ENCODE peak calls at places on chromosomes 12 and 14, in six cellular contexts. I is psoas muscle; B is stimulated activated CD4-positive, alpha-beta T cell treated with anti-CD3 and anti-CD28 coated beads, Interleukin-4, amount 100 ng/mL, for 1 hour; V is activated T-cell treated with anti-CD3 and anti-CD28 coated beads for 48 hours; A is cerebellar cortex; E is stimulated activated naive CD4-positive, alpha-beta T cell. Y is an unnamed sample.

GRCh38 chr12:69657376-69658137 is 41.5 kb downstream of the BEST3 start:
- DNase-seq in I (peak), B (no peak), V (no peak), A (no peak), E (no peak), Y (no peak)

GRCh38 chr12:18074001-18074400 is 16.0 kb downstream of the RERGL start:
- DNase-seq in I (no peak), B (no peak), V (no peak), A (no peak), E (no peak), Y (no peak)

GRCh38 chr14:71539660-71540285 is 392.5 kb upstream of the RGS6 start:
- DNase-seq in I (no peak), B (no peak), V (no peak), A (peak), E (no peak), Y (no peak)

GRCh38 chr14:61178226-61179060 is 102.7 kb downstream of the TMEM30B start:
- DNase-seq in I (peak), B (peak), V (peak), A (no peak), E (peak), Y (no peak)

GRCh38 chr12:29559194-29559593 is 61.7 kb upstream of the OVCH1 start:
- DNase-seq in I (no peak), B (no peak), V (no peak), A (no peak), E (no peak), Y (peak)

GRCh38 chr12:32047846-32048245 is 58.8 kb upstream of the BICD1 start:
- DNase-seq in I (no peak), B (no peak), V (no peak), A (no peak), E (no peak), Y (no peak)

GRCh38 chr14:51147183-51147582 is 52.3 kb upstream of the TRIM9 start:
- DNase-seq in I (no peak), B (no peak), V (no peak), A (no peak), E (no peak), Y (no peak)

GRCh38 chr14:85535316-85535715 is 5.4 kb downstream of the FLRT2 start:
- DNase-seq in I (no peak), B (no peak), V (no peak), A (no peak), E (no peak), Y (no peak)

GRCh38 chr14:77864580-77864979 is 64.7 kb downstream of the ADCK1 start:
- DNase-seq in I (no peak), B (no peak), V (no peak), A (no peak), E (no peak), Y (no peak)

GRCh38 chr12:108630481-108631207 is 3.0 kb downstream of the SELPLG start:
- DNase-seq in I (no peak), B (no peak), V (no peak), A (no peak), E (peak), Y (peak)

GRCh38 chr12:52926596-52927241 is 21.8 kb upstream of the KRT8 start:
- DNase-seq in I (no peak), B (no peak), V (no peak), A (no peak), E (no peak), Y (no peak)

GRCh38 chr14:71070169-71070568 is 162.9 kb downstream of the PCNX1 start:
- DNase-seq in I (no peak), B (no peak), V (no peak), A (no peak), E (no peak), Y (no peak)

GRCh38 chr14:74905595-74906142 is 17.4 kb downstream of the RPS6KL1 start:
- DNase-seq in I (peak), B (peak), V (peak), A (peak), E (peak), Y (peak)

GRCh38 chr14:51167587-51168219 is 72.3 kb upstream of the TMX1 start:
- DNase-seq in I (no peak), B (no peak), V (no peak), A (no peak), E (no peak), Y (peak)

GRCh38 chr12:53538209-53538689 is 31.0 kb upstream of the NPFF start:
- DNase-seq in I (no peak), B (no peak), V (no peak), A (peak), E (no peak), Y (peak)

GRCh38 chr14:61566537-61567225 is 128.6 kb upstream of the HIF1A start:
- DNase-seq in I (no peak), B (no peak), V (no peak), A (no peak), E (no peak), Y (no peak)

GRCh38 chr14:83425138-83425537 is 1891.5 kb upstream of the SEL1L start:
- DNase-seq in I (no peak), B (no peak), V (no peak), A (no peak), E (no peak), Y (no peak)

GRCh38 chr14:102848830-102849521 is 71.7 kb downstream of the TRAF3 start:
- DNase-seq in I (peak), B (no peak), V (no peak), A (peak), E (no peak), Y (no peak)

GRCh38 chr14:104604461-104605449 is at the start of gene TMEM179:
- DNase-seq in I (no peak), B (no peak), V (peak), A (peak), E (no peak), Y (no peak)

GRCh38 chr12:30739020-30739419 is 15.7 kb downstream of the CAPRIN2 start:
- DNase-seq in I (no peak), B (no peak), V (no peak), A (no peak), E (no peak), Y (no peak)

GRCh38 chr12:14314801-14315200 is 50.7 kb upstream of the ATF7IP start:
- DNase-seq in I (no peak), B (no peak), V (no peak), A (no peak), E (no peak), Y (peak)

GRCh38 chr14:65496178-65496993 is 83.9 kb downstream of the FUT8 start:
- DNase-seq in I (no peak), B (no peak), V (no peak), A (no peak), E (no peak), Y (no peak)

GRCh38 chr14:87888136-87888999 is 104.6 kb downstream of the GALC start:
- DNase-seq in I (peak), B (no peak), V (peak), A (peak), E (no peak), Y (peak)

GRCh38 chr12:48472259-48472658 is at the start of gene ANP32D:
- DNase-seq in I (no peak), B (no peak), V (no peak), A (no peak), E (no peak), Y (no peak)

GRCh38 chr12:47811581-47812484 is 7.9 kb downstream of the HDAC7 start:
- DNase-seq in I (peak), B (no peak), V (no peak), A (no peak), E (no peak), Y (no peak)

GRCh38 chr12:91529829-91530228 is 347.2 kb upstream of the DCN start:
- DNase-seq in I (no peak), B (no peak), V (no peak), A (no peak), E (no peak), Y (no peak)

GRCh38 chr12:44875954-44876553 is at the start of gene NELL2:
- DNase-seq in I (peak), B (peak), V (peak), A (peak), E (peak), Y (no peak)

GRCh38 chr14:54253195-54253947 is 143.4 kb upstream of the CDKN3 start:
- DNase-seq in I (no peak), B (no peak), V (no peak), A (no peak), E (no peak), Y (no peak)

GRCh38 chr12:42039146-42039545 is 105.5 kb downstream of the GXYLT1 start:
- DNase-seq in I (peak), B (no peak), V (no peak), A (no peak), E (no peak), Y (no peak)

GRCh38 chr14:66649515-66649914 is 141.6 kb downstream of the GPHN start:
- DNase-seq in I (no peak), B (no peak), V (no peak), A (no peak), E (no peak), Y (no peak)

Y was measured in MV-4-11.